ENCODE peak calls at places on chromosomes 12 and 14, in four cellular contexts. One of them, this sample, is unnamed.

GRCh38 chr14:76829650-76830421 is 3.6 kb downstream of the LRRC74A start:
- DNase-seq in T-helper 9 cell: no peak
- DNase-seq in stimulated activated CD4-positive, alpha-beta T cell treated with anti-CD3 and anti-CD28 coated beads, Interleukin-15, amount 100 ng/mL, for 48 hours: no peak
- DNase-seq in left ventricle myocardium inferior: peak
- DNase-seq in this sample: peak

GRCh38 chr12:76057316-76057715 is 25.7 kb upstream of the PHLDA1 start:
- DNase-seq in T-helper 9 cell: no peak
- DNase-seq in stimulated activated CD4-positive, alpha-beta T cell treated with anti-CD3 and anti-CD28 coated beads, Interleukin-15, amount 100 ng/mL, for 48 hours: no peak
- DNase-seq in left ventricle myocardium inferior: no peak
- DNase-seq in this sample: no peak

GRCh38 chr12:66190519-66191406 is 1.7 kb downstream of the IRAK3 start:
- DNase-seq in T-helper 9 cell: no peak
- DNase-seq in stimulated activated CD4-positive, alpha-beta T cell treated with anti-CD3 and anti-CD28 coated beads, Interleukin-15, amount 100 ng/mL, for 48 hours: no peak
- DNase-seq in left ventricle myocardium inferior: no peak
- DNase-seq in this sample: no peak

GRCh38 chr12:71109834-71110233 is 48.0 kb downstream of the TSPAN8 start:
- DNase-seq in T-helper 9 cell: no peak
- DNase-seq in stimulated activated CD4-positive, alpha-beta T cell treated with anti-CD3 and anti-CD28 coated beads, Interleukin-15, amount 100 ng/mL, for 48 hours: no peak
- DNase-seq in left ventricle myocardium inferior: no peak
- DNase-seq in this sample: no peak

GRCh38 chr12:10143205-10143604 is 13.2 kb upstream of the CLEC7A start:
- DNase-seq in T-helper 9 cell: no peak
- DNase-seq in stimulated activated CD4-positive, alpha-beta T cell treated with anti-CD3 and anti-CD28 coated beads, Interleukin-15, amount 100 ng/mL, for 48 hours: no peak
- DNase-seq in left ventricle myocardium inferior: no peak
- DNase-seq in this sample: no peak

GRCh38 chr14:72434856-72435255 is 459.0 kb downstream of the DPF3 start:
- DNase-seq in T-helper 9 cell: no peak
- DNase-seq in stimulated activated CD4-positive, alpha-beta T cell treated with anti-CD3 and anti-CD28 coated beads, Interleukin-15, amount 100 ng/mL, for 48 hours: no peak
- DNase-seq in left ventricle myocardium inferior: no peak
- DNase-seq in this sample: no peak

GRCh38 chr12:20555015-20555414 is 140.1 kb upstream of the SLCO1C1 start:
- DNase-seq in T-helper 9 cell: no peak
- DNase-seq in stimulated activated CD4-positive, alpha-beta T cell treated with anti-CD3 and anti-CD28 coated beads, Interleukin-15, amount 100 ng/mL, for 48 hours: no peak
- DNase-seq in left ventricle myocardium inferior: no peak
- DNase-seq in this sample: no peak

GRCh38 chr12:116432321-116432750 is 126.8 kb upstream of the MAP1LC3B2 start:
- DNase-seq in T-helper 9 cell: no peak
- DNase-seq in stimulated activated CD4-positive, alpha-beta T cell treated with anti-CD3 and anti-CD28 coated beads, Interleukin-15, amount 100 ng/mL, for 48 hours: no peak
- DNase-seq in left ventricle myocardium inferior: no peak
- DNase-seq in this sample: no peak

GRCh38 chr14:92897922-92898599 is 24.9 kb upstream of the CHGA start:
- DNase-seq in T-helper 9 cell: no peak
- DNase-seq in stimulated activated CD4-positive, alpha-beta T cell treated with anti-CD3 and anti-CD28 coated beads, Interleukin-15, amount 100 ng/mL, for 48 hours: peak
- DNase-seq in left ventricle myocardium inferior: no peak
- DNase-seq in this sample: no peak

GRCh38 chr12:58095002-58095401 is 153.6 kb downstream of the ATP23 start:
- DNase-seq in T-helper 9 cell: no peak
- DNase-seq in stimulated activated CD4-positive, alpha-beta T cell treated with anti-CD3 and anti-CD28 coated beads, Interleukin-15, amount 100 ng/mL, for 48 hours: no peak
- DNase-seq in left ventricle myocardium inferior: no peak
- DNase-seq in this sample: no peak

GRCh38 chr14:89013098-89013504 is 188.7 kb downstream of the TTC8 start:
- DNase-seq in T-helper 9 cell: no peak
- DNase-seq in stimulated activated CD4-positive, alpha-beta T cell treated with anti-CD3 and anti-CD28 coated beads, Interleukin-15, amount 100 ng/mL, for 48 hours: no peak
- DNase-seq in left ventricle myocardium inferior: no peak
- DNase-seq in this sample: no peak

GRCh38 chr14:33567003-33567735 is 383.7 kb downstream of the EGLN3 start:
- DNase-seq in T-helper 9 cell: no peak
- DNase-seq in stimulated activated CD4-positive, alpha-beta T cell treated with anti-CD3 and anti-CD28 coated beads, Interleukin-15, amount 100 ng/mL, for 48 hours: no peak
- DNase-seq in left ventricle myocardium inferior: no peak
- DNase-seq in this sample: no peak

GRCh38 chr12:103586791-103587370 is at the start of gene STAB2:
- DNase-seq in T-helper 9 cell: no peak
- DNase-seq in stimulated activated CD4-positive, alpha-beta T cell treated with anti-CD3 and anti-CD28 coated beads, Interleukin-15, amount 100 ng/mL, for 48 hours: no peak
- DNase-seq in left ventricle myocardium inferior: no peak
- DNase-seq in this sample: no peak

GRCh38 chr12:30732954-30733637 is 21.7 kb downstream of the CAPRIN2 start:
- DNase-seq in T-helper 9 cell: no peak
- DNase-seq in stimulated activated CD4-positive, alpha-beta T cell treated with anti-CD3 and anti-CD28 coated beads, Interleukin-15, amount 100 ng/mL, for 48 hours: no peak
- DNase-seq in left ventricle myocardium inferior: no peak
- DNase-seq in this sample: no peak

GRCh38 chr14:49946320-49947141 is 53.6 kb downstream of the ARF6 start:
- DNase-seq in T-helper 9 cell: peak
- DNase-seq in stimulated activated CD4-positive, alpha-beta T cell treated with anti-CD3 and anti-CD28 coated beads, Interleukin-15, amount 100 ng/mL, for 48 hours: no peak
- DNase-seq in left ventricle myocardium inferior: no peak
- DNase-seq in this sample: no peak

GRCh38 chr12:62256408-62257079 is 3.7 kb upstream of the USP15 start:
- DNase-seq in T-helper 9 cell: no peak
- DNase-seq in stimulated activated CD4-positive, alpha-beta T cell treated with anti-CD3 and anti-CD28 coated beads, Interleukin-15, amount 100 ng/mL, for 48 hours: peak
- DNase-seq in left ventricle myocardium inferior: no peak
- DNase-seq in this sample: no peak

GRCh38 chr12:82279597-82279996 is 78.6 kb downstream of the CCDC59 start:
- DNase-seq in T-helper 9 cell: no peak
- DNase-seq in stimulated activated CD4-positive, alpha-beta T cell treated with anti-CD3 and anti-CD28 coated beads, Interleukin-15, amount 100 ng/mL, for 48 hours: no peak
- DNase-seq in left ventricle myocardium inferior: no peak
- DNase-seq in this sample: no peak

GRCh38 chr12:40286583-40286982 is 61.8 kb downstream of the LRRK2 start:
- DNase-seq in T-helper 9 cell: no peak
- DNase-seq in stimulated activated CD4-positive, alpha-beta T cell treated with anti-CD3 and anti-CD28 coated beads, Interleukin-15, amount 100 ng/mL, for 48 hours: no peak
- DNase-seq in left ventricle myocardium inferior: no peak
- DNase-seq in this sample: no peak

GRCh38 chr14:55705651-55706340 is 125.8 kb downstream of the KTN1 start:
- DNase-seq in T-helper 9 cell: no peak
- DNase-seq in stimulated activated CD4-positive, alpha-beta T cell treated with anti-CD3 and anti-CD28 coated beads, Interleukin-15, amount 100 ng/mL, for 48 hours: no peak
- DNase-seq in left ventricle myocardium inferior: no peak
- DNase-seq in this sample: no peak

GRCh38 chr12:123062682-123063426 is 82.4 kb downstream of the ARL6IP4 start:
- DNase-seq in T-helper 9 cell: no peak
- DNase-seq in stimulated activated CD4-positive, alpha-beta T cell treated with anti-CD3 and anti-CD28 coated beads, Interleukin-15, amount 100 ng/mL, for 48 hours: no peak
- DNase-seq in left ventricle myocardium inferior: no peak
- DNase-seq in this sample: no peak

GRCh38 chr12:6135071-6135470 is 10.6 kb upstream of the VWF start:
- DNase-seq in T-helper 9 cell: no peak
- DNase-seq in stimulated activated CD4-positive, alpha-beta T cell treated with anti-CD3 and anti-CD28 coated beads, Interleukin-15, amount 100 ng/mL, for 48 hours: no peak
- DNase-seq in left ventricle myocardium inferior: no peak
- DNase-seq in this sample: no peak